ENCODE peak calls at places on chromosomes 6 and 20, in four cellular contexts. H, B, M and E are unnamed samples. For H3K9me3, the result is how much of the 10 kb centered on the place peaks cover.

GRCh38 chr20:739736-740135 is 28.6 kb downstream of the SLC52A3 start:
- DNase-seq in B (no peak), M (no peak), H (no peak), E (no peak)

GRCh38 chr6:134707342-134707982 is 242.4 kb downstream of the ALDH8A1 start:
- DNase-seq in H (no peak), B (no peak), M (no peak), E (no peak)

GRCh38 chr6:18343741-18344140 is 43.4 kb upstream of the RNF144B start:
- DNase-seq in M (no peak), H (no peak), B (no peak), E (no peak)

GRCh38 chr20:46709459-46710148 is at the start of gene SLC2A10:
- DNase-seq in M (peak), H (peak), B (peak), E (no peak)

GRCh38 chr6:141265748-141266647 is 866.7 kb upstream of the GJE1 start:
- DNase-seq in B (no peak), M (no peak), H (no peak), E (no peak)

GRCh38 chr6:170443151-170443662 is 109.9 kb downstream of the PSMB1 start:
- DNase-seq in B (no peak), M (no peak), H (no peak), E (no peak)

GRCh38 chr20:19935842-19936241 is 81.3 kb upstream of the NAA20 start:
- DNase-seq in B (no peak), H (no peak), M (peak), E (no peak)

GRCh38 chr6:81766482-81767069 is 14.1 kb upstream of the TENT5A start:
- DNase-seq in H (peak), B (no peak), M (no peak), E (no peak)

GRCh38 chr6:33590531-33591198 is 10.6 kb upstream of the BAK1 start:
- DNase-seq in B (no peak), H (no peak), M (no peak), E (no peak)

GRCh38 chr6:34888441-34888820 is 589 bp upstream of the TAF11 start:
- DNase-seq in M (no peak), B (no peak), H (no peak), E (no peak)

GRCh38 chr6:29696147-29697129 is 15.5 kb upstream of the ZFP57 start:
- DNase-seq in B (no peak), M (no peak), H (no peak), E (no peak)

GRCh38 chr6:87494761-87495422 is 22.1 kb downstream of the SLC35A1 start:
- DNase-seq in M (no peak), B (no peak), H (no peak), E (no peak)

GRCh38 chr20:53162251-53162835 is 190.2 kb downstream of the TSHZ2 start:
- DNase-seq in B (peak), M (peak), H (peak), E (no peak)

GRCh38 chr6:38404900-38405556 is 234.7 kb downstream of the BTBD9 start:
- DNase-seq in M (peak), H (no peak), B (no peak), E (no peak)

GRCh38 chr6:121816361-121816760 is 380.9 kb downstream of the GJA1 start:
- DNase-seq in H (no peak), B (no peak), M (no peak), E (no peak)

GRCh38 chr6:22784611-22785010 is 215.2 kb downstream of the HDGFL1 start:
- DNase-seq in M (no peak), B (no peak), H (no peak), E (no peak)

GRCh38 chr20:41619360-41620115 is 1.4 kb upstream of the CHD6 start:
- DNase-seq in B (no peak), M (no peak), H (no peak), E (no peak)

GRCh38 chr6:137750284-137750683 is 116.8 kb upstream of the TNFAIP3 start:
- DNase-seq in M (no peak), H (no peak), B (no peak), E (no peak)

GRCh38 chr6:170211404-170212025 is 79.4 kb downstream of the DLL1 start:
- DNase-seq in H (peak), B (peak), M (peak), E (no peak)

GRCh38 chr20:50510706-50511401 is 671 bp downstream of the PTPN1 start:
- DNase-seq in M (no peak), B (peak), H (no peak), E (no peak)

GRCh38 chr20:17910828-17911294 is 57.7 kb downstream of the SNX5 start:
- DNase-seq in B (peak), H (peak), M (no peak), E (no peak)

GRCh38 chr6:167302796-167303195 is 11.7 kb downstream of the UNC93A start:
- DNase-seq in B (no peak), H (no peak), M (no peak), E (no peak)
- H3K9me3 ChIP-seq in B (under half), H (under half), M (under half), E (under half)

DNA sequence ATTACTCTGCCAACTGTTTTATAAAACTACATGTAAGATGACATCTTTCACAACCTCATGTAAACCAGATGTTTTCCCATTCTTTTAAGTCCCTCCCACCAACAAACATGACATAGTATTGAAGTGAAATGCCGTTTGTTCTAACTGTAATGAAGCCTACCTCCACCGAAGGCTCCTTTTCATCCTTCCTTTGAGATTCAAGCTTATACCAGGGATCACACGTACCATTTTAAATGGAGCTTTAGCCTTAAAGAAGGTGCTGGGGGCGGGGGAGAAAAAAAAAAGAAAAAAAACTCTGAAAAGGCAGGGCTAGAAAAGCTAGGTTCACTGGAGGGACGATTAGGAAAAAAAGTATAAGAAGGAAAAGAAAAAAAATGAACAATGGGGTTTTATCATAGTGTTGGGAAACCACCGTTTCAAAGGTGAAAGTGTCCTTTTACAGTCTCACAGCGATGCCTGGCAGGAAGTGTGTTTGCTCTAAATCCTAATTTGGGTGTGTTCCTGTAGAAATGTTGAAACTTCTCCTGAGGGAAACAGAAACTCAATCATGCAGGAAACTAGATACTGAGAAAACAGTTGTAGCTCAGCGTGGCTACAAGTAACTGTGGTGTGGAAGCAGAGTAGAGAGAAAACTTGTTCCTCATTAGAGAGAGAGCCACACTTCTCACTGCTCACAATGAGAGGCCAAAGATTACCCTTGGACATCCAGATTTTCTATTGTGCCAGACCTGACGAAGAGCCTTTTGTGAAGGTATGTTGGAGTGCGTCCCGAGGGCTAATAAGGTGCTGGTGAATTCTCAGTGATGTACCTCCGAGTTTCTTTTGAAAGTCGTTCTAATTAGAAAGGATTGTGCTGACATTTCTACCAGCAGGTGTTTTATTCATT is 37.6 kb upstream of the HINT3 start:
- DNase-seq in M (peak), H (peak), B (no peak), E (no peak)
- TF ChIP-seq POLR2A in M (peak), H (no peak), B (no peak), E (no peak)

DNA sequence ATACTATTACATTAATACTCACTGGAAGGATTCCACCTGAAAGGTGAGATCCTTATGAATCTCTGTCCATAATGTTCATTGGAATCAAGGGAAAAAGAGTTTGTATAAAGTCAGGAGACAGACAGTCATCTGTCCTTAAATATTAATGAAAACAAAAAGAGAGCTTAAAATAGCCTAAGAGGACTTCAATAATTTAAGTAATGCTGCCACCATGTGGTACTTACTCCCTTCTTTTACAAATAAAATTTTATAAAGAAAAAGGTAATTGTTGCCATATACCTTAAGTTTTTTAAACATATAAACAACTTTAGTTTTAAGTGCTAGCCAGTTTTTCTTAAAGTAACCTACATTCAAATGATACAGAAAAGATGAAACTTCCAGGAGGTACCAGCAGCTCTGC is 5.1 kb downstream of the BLOC1S5 start:
- DNase-seq in M (no peak), H (no peak), B (no peak), E (no peak)
- TF ChIP-seq CTCF in M (peak), H (peak), B (peak), E (no peak)

DNA sequence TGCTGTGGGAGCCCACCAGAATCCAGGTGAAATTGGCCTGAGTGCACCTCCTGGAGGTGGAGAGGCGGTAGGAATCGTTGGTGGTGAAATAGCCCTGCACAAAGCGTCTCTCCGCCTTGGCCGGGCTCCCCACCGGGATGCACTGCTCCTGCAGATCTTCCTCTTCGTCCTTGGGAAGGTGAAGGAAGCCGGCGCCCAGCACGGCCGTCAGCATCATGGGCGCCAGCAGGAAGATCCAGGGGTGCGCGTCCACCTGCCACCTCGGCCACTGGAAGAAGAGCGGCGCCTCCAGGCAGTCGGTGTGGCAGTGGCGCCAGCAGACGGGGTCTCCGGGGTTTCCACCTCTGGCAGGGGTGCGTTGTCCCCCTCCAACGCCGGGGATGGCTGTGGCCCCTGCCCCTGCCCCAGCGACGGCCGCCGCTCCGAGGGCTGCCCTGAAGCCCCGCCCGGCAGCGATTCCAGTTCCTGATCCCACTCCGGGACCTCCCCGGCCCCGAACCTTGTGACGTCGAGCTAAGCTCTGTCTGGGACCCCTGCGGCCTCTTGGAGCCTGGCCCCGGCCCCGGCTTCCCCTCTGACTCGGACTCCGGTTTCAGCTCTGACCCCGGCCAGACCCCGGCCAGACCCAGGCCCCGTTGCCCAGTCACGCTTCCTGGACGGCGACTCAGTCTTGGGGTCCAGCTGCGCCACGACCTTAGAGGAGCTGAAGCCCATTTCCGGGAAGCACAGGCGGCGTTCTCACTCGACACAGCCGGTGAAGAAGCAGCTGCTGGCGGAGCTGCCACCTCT is 91.9 kb downstream of the CD164 start:
- DNase-seq in M (no peak), H (no peak), B (no peak), E (no peak)
- H3K9me3 ChIP-seq in M (under half), H (under half), B (under half), E (under half)